ENCODE peak calls at places on chromosomes 16 and 17, in ten cellular contexts. I is neural progenitor cell, Q is Peyer's patch, W is dorsolateral prefrontal cortex, C is neuronal stem cell, K is heart left ventricle, P is PC-9, Y is caudate nucleus, X is heart right ventricle, R is mesendoderm. U is an unnamed sample.

GRCh38 chr17:45052052-45052772 is 780 bp upstream of the DCAKD start:
- DNase-seq in I (peak), Q (peak), W (peak), C (peak), K (peak), P (no peak), Y (no peak), X (peak), R (peak), U (no peak)

GRCh38 chr16:2467301-2468141 is 3.6 kb upstream of the NTN3 start:
- DNase-seq in I (peak), Q (no peak), W (peak), C (no peak), K (peak), P (no peak), Y (peak), X (peak), R (peak), U (no peak)

GRCh38 chr17:7922499-7923289 is 6.6 kb upstream of the RNF227 start:
- DNase-seq in I (peak), Q (peak), W (peak), C (peak), K (peak), P (no peak), Y (peak), X (peak), R (peak), U (peak)

GRCh38 chr17:70871180-70871818 is 702.0 kb downstream of the KCNJ2 start:
- DNase-seq in I (no peak), Q (no peak), W (no peak), C (no peak), K (no peak), P (no peak), Y (no peak), X (no peak), R (peak), U (no peak)

GRCh38 chr17:40191237-40192208 is 14.3 kb downstream of the RAPGEFL1 start:
- DNase-seq in I (peak), Q (peak), W (peak), C (no peak), K (peak), P (no peak), Y (peak), X (peak), R (peak), U (no peak)

GRCh38 chr17:44004077-44004760 is at the start of gene NAGS:
- DNase-seq in I (peak), Q (peak), W (no peak), C (no peak), K (no peak), P (no peak), Y (no peak), X (no peak), R (peak), U (no peak)

GRCh38 chr17:75831032-75831567 is 13.1 kb downstream of the UNC13D start:
- DNase-seq in I (no peak), Q (no peak), W (no peak), C (no peak), K (no peak), P (no peak), Y (no peak), X (no peak), R (no peak), U (no peak)

GRCh38 chr17:74744714-74745547 is 3.5 kb upstream of the NHERF1 start:
- DNase-seq in I (peak), Q (peak), W (peak), C (peak), K (peak), P (peak), Y (peak), X (peak), R (peak), U (peak)

GRCh38 chr16:69889295-69889964 is 61.7 kb upstream of the CLEC18A start:
- DNase-seq in I (no peak), Q (no peak), W (no peak), C (no peak), K (no peak), P (no peak), Y (no peak), X (no peak), R (peak), U (no peak)

GRCh38 chr17:10337136-10337535 is 35.7 kb downstream of the MYH13 start:
- DNase-seq in I (no peak), Q (no peak), W (peak), C (no peak), K (no peak), P (no peak), Y (no peak), X (no peak), R (no peak), U (no peak)

GRCh38 chr16:57185446-57185944 is 344 bp downstream of the PSME3IP1 start:
- DNase-seq in I (peak), Q (no peak), W (peak), C (no peak), K (peak), P (peak), Y (peak), X (peak), R (no peak), U (peak)
- H3K27ac ChIP-seq in I (peak), Q (peak), W (peak), C (peak), K (peak), P (peak), Y (peak), X (peak), R (peak), U (peak)

DNA sequence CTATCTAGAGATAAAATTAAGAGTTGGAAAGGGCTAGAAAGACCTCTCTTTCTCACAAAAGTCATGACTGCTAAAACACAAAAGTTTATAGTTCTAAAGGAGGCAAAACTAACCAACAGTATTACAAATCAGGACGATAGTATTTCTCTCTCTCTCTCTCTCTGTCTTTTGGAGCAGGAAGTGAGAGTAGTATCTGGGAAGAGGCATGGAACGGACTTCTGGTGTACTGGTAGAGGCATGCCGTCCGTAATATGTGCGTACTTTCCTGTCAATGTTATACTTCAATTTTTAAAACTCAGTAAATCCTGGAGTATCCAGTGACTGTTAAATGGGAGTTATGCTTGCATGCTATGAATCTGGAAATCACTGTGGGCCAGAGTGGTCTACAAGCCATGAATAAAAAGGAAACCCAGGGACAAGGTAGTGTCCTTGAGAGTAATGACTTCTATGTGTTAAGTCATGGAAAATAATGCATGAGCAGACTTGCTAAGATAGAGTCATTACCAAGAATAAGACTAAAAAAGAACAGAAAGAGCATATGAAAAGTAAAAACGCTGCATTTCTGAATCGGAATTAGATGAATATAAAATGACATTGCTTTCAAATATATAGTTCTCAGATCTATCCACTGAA is 49.8 kb upstream of the ANKFY1 start:
- DNase-seq in I (no peak), Q (no peak), W (no peak), C (no peak), K (no peak), P (no peak), Y (no peak), X (no peak), R (no peak), U (no peak)
- H3K27ac ChIP-seq in I (no peak), Q (no peak), W (peak), C (no peak), K (peak), P (peak), Y (no peak), X (peak), R (no peak), U (peak)

DNA sequence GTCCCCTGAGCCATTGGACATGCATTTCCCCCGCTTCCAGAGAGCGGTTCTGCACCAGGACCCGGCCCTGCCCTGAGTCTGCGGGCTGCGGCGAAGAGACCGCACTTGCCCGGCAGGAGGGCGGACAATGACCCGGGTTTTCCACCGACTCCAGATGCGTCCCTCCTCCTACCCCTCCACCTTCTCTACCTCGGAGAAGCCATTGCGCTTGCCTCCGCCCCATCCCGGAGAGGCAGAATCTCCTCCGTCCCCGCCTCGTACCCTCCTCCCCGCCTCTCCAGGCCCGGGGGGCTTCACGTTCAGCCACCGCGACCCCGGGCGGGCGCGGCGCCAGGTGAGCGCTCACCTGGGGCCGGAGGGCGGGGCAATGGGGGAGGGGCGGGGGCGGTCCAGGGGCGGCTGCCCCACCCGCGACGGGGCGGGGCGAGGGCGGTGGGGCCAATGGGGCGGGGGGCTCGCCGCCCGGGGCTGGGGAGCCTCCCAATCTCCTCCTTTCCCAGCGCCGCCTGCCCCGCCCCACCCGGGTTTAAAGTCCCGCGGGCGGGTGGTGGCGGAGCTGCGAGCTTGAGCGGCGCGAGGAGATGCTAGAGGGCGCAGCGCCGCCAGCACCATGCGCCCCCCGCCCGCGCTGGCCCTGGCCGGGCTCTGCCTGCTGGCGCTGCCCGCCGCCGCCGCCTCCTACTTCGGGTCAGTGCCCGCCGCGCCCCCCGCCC is at the start of gene WNT9B:
- DNase-seq in I (peak), Q (peak), W (no peak), C (no peak), K (no peak), P (no peak), Y (no peak), X (no peak), R (peak), U (no peak)
- H3K27ac ChIP-seq in I (no peak), Q (no peak), W (no peak), C (no peak), K (no peak), P (no peak), Y (no peak), X (no peak), R (no peak), U (no peak)

DNA sequence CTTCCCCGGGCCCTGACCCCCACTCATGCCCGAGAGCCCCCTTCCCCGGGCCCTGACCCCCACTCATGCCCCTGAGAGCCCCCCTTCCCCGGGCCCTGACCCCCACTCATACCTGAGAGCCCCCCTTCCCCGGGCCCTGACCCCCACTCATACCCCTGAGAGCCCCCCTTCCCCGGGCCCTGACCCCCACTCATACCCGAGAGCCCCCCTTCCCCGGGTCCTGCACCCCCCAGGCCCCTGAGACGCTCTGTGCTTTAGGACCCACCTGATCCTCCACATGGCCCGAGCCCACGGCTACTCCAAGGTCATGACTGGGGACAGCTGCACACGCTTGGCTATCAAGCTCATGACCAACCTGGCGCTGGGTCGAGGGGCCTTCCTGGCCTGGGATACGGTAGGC is 6.8 kb downstream of the CTU2 start:
- DNase-seq in I (no peak), Q (no peak), W (no peak), C (no peak), K (no peak), P (no peak), Y (no peak), X (no peak), R (no peak), U (no peak)
- H3K27ac ChIP-seq in I (no peak), Q (no peak), W (no peak), C (no peak), K (peak), P (no peak), Y (no peak), X (no peak), R (no peak), U (no peak)

GRCh38 chr17:48522031-48522593 is 8.7 kb downstream of the HOXB1 start:
- DNase-seq in I (no peak), Q (no peak), W (no peak), C (no peak), K (no peak), P (peak), Y (no peak), X (no peak), R (no peak), U (no peak)
- H3K27ac ChIP-seq in I (no peak), Q (no peak), W (no peak), C (no peak), K (peak), P (no peak), Y (no peak), X (no peak), R (no peak), U (no peak)

GRCh38 chr17:62705116-62705515 is 77.6 kb downstream of the MRC2 start:
- DNase-seq in I (peak), Q (no peak), W (no peak), C (no peak), K (no peak), P (no peak), Y (no peak), X (peak), R (peak), U (no peak)
- H3K27ac ChIP-seq in I (no peak), Q (peak), W (peak), C (no peak), K (peak), P (peak), Y (peak), X (peak), R (peak), U (peak)

U was measured in substantia nigra.